ENCODE peak calls at places on chromosomes 11 and 22, in eight cellular contexts. Q is osteocyte, V is A549, B is HFFc6, A is Calu3, Z is prostate gland, D is kidney, Y is neural progenitor cell. P is an unnamed sample.

GRCh38 chr11:126339866-126340434 is 15.5 kb upstream of the ST3GAL4 start:
- DNase-seq in Q (no peak), V (peak; percentile 64), B (no peak), A (peak; percentile 71), Z (no peak), D (peak; percentile 91), Y (peak; percentile 35), P (no peak)

GRCh38 chr11:95647805-95648379 is 141.7 kb downstream of the FAM76B start:
- DNase-seq in Q (no peak), V (no peak), B (no peak), A (no peak), Z (no peak), D (no peak), Y (no peak), P (no peak)

GRCh38 chr22:38982008-38982927 is at the start of gene APOBEC3B:
- DNase-seq in Q (peak; percentile 91), V (peak; percentile 91), B (peak; percentile 92), A (peak; percentile 90), Z (peak; percentile 88), D (peak; percentile 95), Y (peak; percentile 47), P (peak; percentile 84)

GRCh38 chr11:88454881-88455280 is 117.3 kb upstream of the CTSC start:
- DNase-seq in Q (no peak), V (no peak), B (peak; percentile 25), A (no peak), Z (no peak), D (no peak), Y (no peak), P (peak; percentile 29)

GRCh38 chr11:102653744-102654291 is 28.7 kb upstream of the MMP20 start:
- DNase-seq in Q (no peak), V (no peak), B (no peak), A (no peak), Z (no peak), D (no peak), Y (no peak), P (no peak)

GRCh38 chr11:122038543-122038942 is 77.5 kb downstream of the BLID start:
- DNase-seq in Q (no peak), V (no peak), B (peak; percentile 92), A (no peak), Z (no peak), D (no peak), Y (peak; percentile 12), P (peak; percentile 72)

GRCh38 chr11:102552020-102552419 is 21.5 kb upstream of the MMP7 start:
- DNase-seq in Q (no peak), V (peak; percentile 89), B (no peak), A (no peak), Z (no peak), D (no peak), Y (no peak), P (no peak)

GRCh38 chr11:14908214-14908880 is 16.3 kb upstream of the CYP2R1 start:
- DNase-seq in Q (no peak), V (peak; percentile 64), B (peak; percentile 40), A (no peak), Z (peak; percentile 30), D (no peak), Y (peak; percentile 61), P (no peak)

GRCh38 chr11:69704508-69705245 is 855 bp upstream of the FGF19 start:
- DNase-seq in Q (no peak), V (peak; percentile 46), B (no peak), A (peak; percentile 30), Z (no peak), D (no peak), Y (peak; percentile 95), P (no peak)

GRCh38 chr11:12800032-12800671 is 125.9 kb downstream of the TEAD1 start:
- DNase-seq in Q (no peak), V (peak; percentile 58), B (peak; percentile 81), A (peak; percentile 65), Z (peak; percentile 63), D (no peak), Y (no peak), P (no peak)

GRCh38 chr22:29635734-29636357 is 32.4 kb downstream of the NF2 start:
- DNase-seq in Q (no peak), V (peak; percentile 62), B (peak; percentile 30), A (peak; percentile 11), Z (peak; percentile 19), D (no peak), Y (peak; percentile 51), P (no peak)

GRCh38 chr11:95450547-95451123 is 219.6 kb upstream of the SESN3 start:
- DNase-seq in Q (no peak), V (no peak), B (no peak), A (no peak), Z (no peak), D (no peak), Y (no peak), P (no peak)

GRCh38 chr11:68031136-68031459 is 617 bp downstream of the NDUFS8 start:
- DNase-seq in Q (no peak), V (no peak), B (no peak), A (no peak), Z (no peak), D (no peak), Y (no peak), P (no peak)

GRCh38 chr22:39278040-39278439 is 33.3 kb upstream of the PDGFB start:
- DNase-seq in Q (no peak), V (no peak), B (peak; percentile 52), A (no peak), Z (no peak), D (no peak), Y (no peak), P (no peak)

DNA sequence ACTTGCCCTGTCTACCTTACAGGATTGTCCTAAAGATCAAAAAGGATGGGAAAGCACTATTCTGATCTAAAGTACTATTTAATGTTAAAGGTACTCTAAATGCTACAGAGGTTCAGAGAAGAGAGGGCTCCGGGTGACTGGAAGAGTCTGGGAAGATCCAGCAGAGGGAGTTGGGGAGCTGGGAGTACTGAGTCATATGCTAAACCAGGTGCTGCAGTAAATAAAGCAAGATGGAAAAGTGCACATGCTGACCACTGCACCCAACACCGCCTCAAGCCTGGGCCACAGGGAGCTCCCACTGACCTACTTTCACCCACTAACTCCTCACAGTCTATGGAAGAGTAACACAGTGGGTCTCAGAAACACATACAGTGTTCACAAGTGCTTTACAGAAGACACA is 49.3 kb downstream of the WT1 start:
- DNase-seq in Q (no peak), V (peak; percentile 44), B (peak; percentile 28), A (peak; percentile 41), Z (no peak), D (no peak), Y (peak; percentile 65), P (no peak)
- TF ChIP-seq CTCF in Q (no peak), V (peak; percentile 53), B (peak; percentile 65), A (peak; percentile 32), Z (no peak), D (no peak), Y (peak; percentile 63), P (peak; percentile 60)

GRCh38 chr22:43860126-43860525 is 2.2 kb downstream of the SULT4A1 start:
- DNase-seq in Q (no peak), V (no peak), B (no peak), A (no peak), Z (no peak), D (peak; percentile 35), Y (no peak), P (no peak)

GRCh38 chr22:43861529-43861928 is 784 bp downstream of the SULT4A1 start:
- DNase-seq in Q (no peak), V (no peak), B (no peak), A (peak; percentile 18), Z (no peak), D (no peak), Y (no peak), P (no peak)

GRCh38 chr22:43860831-43861230 is 1.5 kb downstream of the SULT4A1 start:
- DNase-seq in Q (no peak), V (no peak), B (no peak), A (no peak), Z (no peak), D (peak; percentile 33), Y (no peak), P (no peak)

GRCh38 chr22:43862882-43863202 is 529 bp upstream of the SULT4A1 start:
- DNase-seq in Q (no peak), V (no peak), B (no peak), A (no peak), Z (no peak), D (peak; percentile 39), Y (no peak), P (no peak)

GRCh38 chr22:43862074-43862881 is at the start of gene SULT4A1:
- DNase-seq in Q (no peak), V (no peak), B (no peak), A (peak; percentile 63), Z (no peak), D (peak; percentile 59), Y (peak; percentile 91), P (no peak)
- TF ChIP-seq CTCF in Q (no peak), V (no peak), B (no peak), A (no peak), Z (no peak), D (no peak), Y (no peak), P (no peak)

GRCh38 chr11:33861911-33862310 is 30.0 kb downstream of the LMO2 start:
- DNase-seq in Q (no peak), V (no peak), B (no peak), A (no peak), Z (no peak), D (no peak), Y (no peak), P (no peak)

GRCh38 chr11:33860926-33861325 is 30.9 kb downstream of the LMO2 start:
- DNase-seq in Q (no peak), V (no peak), B (no peak), A (no peak), Z (peak; percentile 22), D (no peak), Y (no peak), P (no peak)

GRCh38 chr11:33864479-33864878 is 27.4 kb downstream of the LMO2 start:
- DNase-seq in Q (no peak), V (no peak), B (no peak), A (no peak), Z (no peak), D (no peak), Y (no peak), P (no peak)

GRCh38 chr11:33861366-33861765 is 30.5 kb downstream of the LMO2 start:
- DNase-seq in Q (no peak), V (no peak), B (no peak), A (no peak), Z (no peak), D (no peak), Y (no peak), P (no peak)

DNA sequence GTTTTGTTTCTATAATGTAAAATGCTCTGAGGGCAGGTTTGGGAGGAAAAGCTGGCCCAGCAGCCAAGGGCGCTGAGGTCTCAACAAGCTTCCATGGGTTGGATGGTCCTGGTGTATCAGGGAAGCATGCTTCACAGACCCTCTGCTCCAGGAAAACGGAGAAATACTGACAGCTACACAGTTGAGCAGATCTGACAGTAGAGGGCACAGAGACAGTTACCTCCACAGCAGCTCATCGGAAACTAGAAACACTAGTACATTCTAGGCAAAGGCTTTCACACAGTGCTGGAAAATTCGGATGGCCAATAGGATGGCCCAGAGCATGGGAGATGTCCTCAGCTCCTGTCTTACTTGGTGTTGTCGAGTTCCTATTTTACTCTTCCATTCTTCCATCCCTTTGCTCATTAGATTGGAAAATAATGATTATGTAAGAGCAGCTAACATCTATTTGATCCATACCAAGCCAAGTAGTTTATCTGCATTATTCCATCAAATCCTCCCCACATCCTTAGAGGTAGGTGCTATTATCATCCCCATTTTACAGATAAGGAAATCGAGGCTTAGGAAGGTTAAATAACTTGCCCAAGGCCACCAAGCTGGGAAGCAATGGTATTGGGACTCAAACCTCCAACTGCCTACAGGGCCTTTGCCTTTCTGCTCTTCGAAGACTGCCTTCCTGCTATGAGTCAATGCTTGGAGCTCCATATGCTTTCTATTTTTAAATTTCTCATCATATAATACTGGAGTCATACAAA is 28.3 kb downstream of the LMO2 start:
- DNase-seq in Q (no peak), V (no peak), B (no peak), A (no peak), Z (no peak), D (no peak), Y (no peak), P (no peak)
- TF ChIP-seq CTCF in Q (no peak), V (no peak), B (no peak), A (no peak), Z (no peak), D (no peak), Y (no peak), P (no peak)

GRCh38 chr11:61581030-61581928 is at the start of gene SYT7:
- DNase-seq in Q (peak; percentile 99), V (peak; percentile 97), B (peak; percentile 95), A (peak; percentile 98), Z (peak; percentile 94), D (peak; percentile 98), Y (peak; percentile 97), P (peak; percentile 96)
- TF ChIP-seq CTCF in Q (peak; percentile 22), V (peak; percentile 37), B (peak; percentile 12), A (no peak), Z (no peak), D (peak; percentile 56), Y (peak; percentile 23), P (no peak)

P was measured in AG04450.